ENCODE peak calls at places on chromosome 20, in ten cellular contexts. F is thoracic aorta; M is pancreas; J is CD8-positive, alpha-beta T cell; G is right cardiac atrium; C is left ventricle myocardium inferior; E is mesendoderm; N is lung; T is fibroblast of lung; Z is heart right ventricle. X is an unnamed sample.

GRCh38 chr20:14062786-14063185 is 67.5 kb downstream of the MACROD2 start:
- DNase-seq in G (no peak), T (peak), J (no peak), F (no peak), M (no peak), N (no peak), C (no peak), Z (no peak), E (no peak), X (no peak)

GRCh38 chr20:38875170-38875993 is 50.8 kb upstream of the FAM83D start:
- DNase-seq in J (peak), T (no peak), E (peak), C (no peak), F (no peak), N (no peak), M (no peak), Z (no peak), G (peak), X (no peak)

GRCh38 chr20:14963262-14963663 is 625.9 kb upstream of the FLRT3 start:
- DNase-seq in G (no peak), E (peak), T (peak), M (no peak), C (no peak), J (no peak), Z (no peak), F (no peak), N (no peak), X (no peak)

GRCh38 chr20:21693322-21693721 is 12.1 kb upstream of the PAX1 start:
- DNase-seq in T (no peak), M (no peak), Z (no peak), E (peak), F (no peak), G (no peak), J (no peak), C (no peak), N (no peak), X (peak)

GRCh38 chr20:35093245-35093884 is 758 bp upstream of the TRPC4AP start:
- DNase-seq in M (no peak), N (no peak), E (no peak), T (peak), F (no peak), Z (no peak), J (no peak), G (no peak), C (no peak), X (no peak)

GRCh38 chr20:24379116-24379927 is 90.1 kb upstream of the SYNDIG1 start:
- DNase-seq in Z (peak), G (peak), E (peak), N (peak), J (no peak), C (peak), T (peak), F (no peak), M (no peak), X (no peak)

GRCh38 chr20:38435555-38435939 is 419 bp upstream of the SNHG17 start:
- DNase-seq in Z (no peak), E (peak), F (no peak), G (no peak), T (peak), J (no peak), M (no peak), C (no peak), N (no peak), X (no peak)

GRCh38 chr20:13119583-13119982 is 101.5 kb upstream of the ISM1 start:
- DNase-seq in M (peak), J (peak), F (no peak), C (no peak), Z (no peak), N (peak), T (peak), G (no peak), E (peak), X (no peak)

GRCh38 chr20:5510446-5510845 is 193.7 kb upstream of the PROKR2 start:
- DNase-seq in J (no peak), C (no peak), Z (no peak), G (no peak), N (no peak), F (no peak), T (no peak), M (no peak), E (peak), X (no peak)

GRCh38 chr20:61696181-61696735 is 369.4 kb downstream of the TAF4 start:
- DNase-seq in J (no peak), T (no peak), Z (no peak), G (no peak), N (no peak), E (no peak), C (no peak), M (no peak), F (no peak), X (no peak)

DNA sequence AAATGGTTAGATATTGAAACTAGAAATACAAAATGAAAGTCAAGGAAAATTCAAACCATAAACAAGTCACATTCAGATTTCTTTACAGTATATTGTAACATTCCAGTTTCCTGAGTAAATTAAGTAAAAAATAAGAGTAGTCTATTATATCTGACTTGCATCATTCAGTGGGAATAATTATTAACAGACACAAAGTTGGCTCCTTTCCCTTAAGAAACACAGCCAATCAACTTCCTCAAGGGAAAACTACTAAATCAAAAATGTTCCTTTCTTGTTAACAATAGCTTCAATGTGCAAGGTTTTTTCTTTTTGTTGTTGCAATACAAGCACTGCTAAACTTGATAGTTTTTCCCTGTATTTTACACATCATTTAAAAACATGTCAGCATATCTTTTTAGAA is 33.2 kb downstream of the DNAAF9 start:
- DNase-seq in C (no peak), T (no peak), E (no peak), F (no peak), J (no peak), M (no peak), G (no peak), N (no peak), Z (no peak), X (no peak)
- H3K27ac ChIP-seq in C (peak), T (no peak), E (no peak), F (no peak), J (no peak), M (no peak), G (no peak), N (no peak), Z (no peak), X (no peak)

DNA sequence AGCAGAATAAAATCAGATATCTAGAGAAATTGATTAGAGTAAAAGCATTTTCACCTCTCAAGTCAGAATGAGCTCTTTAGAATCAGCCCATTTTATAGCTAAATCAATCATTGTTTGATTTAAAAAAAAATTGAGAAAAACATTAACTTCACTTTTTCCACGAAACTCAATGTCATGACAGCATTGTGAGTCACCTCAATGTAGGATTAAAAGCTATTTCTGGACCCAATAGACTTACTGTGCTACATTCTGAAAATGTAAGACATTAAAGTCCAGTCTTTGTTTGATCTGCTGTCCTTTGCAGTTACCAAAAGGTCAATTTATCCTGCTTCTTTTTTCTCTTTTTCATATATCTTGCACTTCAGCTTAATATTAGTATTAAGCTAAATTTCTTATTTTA is 519.4 kb upstream of the ZNF337 start:
- DNase-seq in M (no peak), Z (no peak), C (no peak), T (peak), F (no peak), G (no peak), E (no peak), J (no peak), N (no peak), X (no peak)
- H3K27ac ChIP-seq in M (no peak), Z (no peak), C (no peak), T (no peak), F (no peak), G (no peak), E (no peak), J (no peak), N (no peak), X (no peak)

GRCh38 chr20:53735536-53736050 is 142.0 kb upstream of the ZNF217 start:
- DNase-seq in Z (no peak), G (no peak), E (no peak), N (no peak), T (peak), F (no peak), C (no peak), J (no peak), M (no peak), X (no peak)
- H3K27ac ChIP-seq in Z (no peak), G (peak), E (no peak), N (no peak), T (no peak), F (no peak), C (peak), J (no peak), M (peak), X (no peak)

DNA sequence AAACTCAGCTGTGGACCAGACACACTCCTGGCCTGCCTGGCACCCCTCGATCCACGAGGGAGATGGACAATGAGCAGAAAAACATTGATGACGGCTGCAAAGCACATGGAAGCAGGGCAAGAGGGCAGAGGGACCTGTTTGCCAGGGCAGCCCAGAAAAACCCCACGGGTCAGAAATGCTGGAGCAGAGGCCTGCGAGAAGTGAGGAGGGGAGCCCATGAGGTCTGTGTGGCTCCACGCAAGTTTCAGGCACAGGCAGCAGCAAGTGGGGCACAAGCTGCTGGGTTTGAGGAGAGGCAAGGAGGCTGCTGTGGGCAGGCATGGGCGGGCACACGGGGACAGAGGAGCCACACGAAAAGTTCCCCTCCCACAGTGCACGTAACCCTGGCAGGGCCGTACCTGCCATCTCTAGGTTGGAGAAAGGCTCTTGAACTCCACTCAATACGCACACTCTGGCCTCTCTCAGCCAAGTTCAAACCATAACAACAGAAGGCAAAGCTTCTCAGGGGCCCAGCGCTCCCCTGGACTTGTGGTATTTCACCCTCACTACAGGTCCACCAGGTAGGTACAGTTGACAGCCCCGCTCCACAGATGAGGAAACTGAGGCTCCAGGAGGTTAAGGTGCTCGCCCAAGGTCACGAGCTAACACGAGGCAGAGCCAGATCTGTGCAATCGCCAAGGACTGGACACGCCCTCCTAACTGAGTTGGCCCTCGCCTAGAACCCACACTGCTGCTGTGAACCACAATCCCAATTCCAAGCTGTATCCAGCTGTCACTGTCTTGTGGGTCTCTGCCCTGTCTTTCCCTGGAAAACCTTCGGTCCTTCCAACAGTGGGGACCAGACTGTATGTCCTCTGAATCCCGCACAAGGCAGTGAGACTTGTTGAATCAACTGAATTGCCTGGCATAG is 108.2 kb downstream of the NOL4L start:
- DNase-seq in T (no peak), M (peak), G (peak), Z (no peak), N (no peak), J (no peak), E (no peak), C (peak), F (no peak), X (no peak)
- H3K27ac ChIP-seq in T (no peak), M (peak), G (no peak), Z (peak), N (peak), J (no peak), E (no peak), C (peak), F (no peak), X (peak)

GRCh38 chr20:46398963-46399362 is 7.5 kb downstream of the ELMO2 start:
- DNase-seq in J (no peak), N (no peak), E (no peak), G (no peak), F (no peak), Z (no peak), C (no peak), M (no peak), T (no peak), X (no peak)

GRCh38 chr20:46400828-46401477 is 5.5 kb downstream of the ELMO2 start:
- DNase-seq in T (peak), C (no peak), M (no peak), Z (no peak), E (peak), J (peak), G (no peak), F (no peak), N (no peak), X (no peak)

GRCh38 chr20:46400253-46400652 is 6.2 kb downstream of the ELMO2 start:
- DNase-seq in E (peak), G (no peak), F (no peak), T (peak), N (no peak), Z (no peak), M (no peak), C (no peak), J (no peak), X (peak)

GRCh38 chr20:46401478-46401860 is 4.9 kb downstream of the ELMO2 start:
- DNase-seq in C (no peak), E (no peak), N (no peak), F (no peak), J (no peak), M (no peak), T (no peak), Z (no peak), G (no peak), X (no peak)

DNA sequence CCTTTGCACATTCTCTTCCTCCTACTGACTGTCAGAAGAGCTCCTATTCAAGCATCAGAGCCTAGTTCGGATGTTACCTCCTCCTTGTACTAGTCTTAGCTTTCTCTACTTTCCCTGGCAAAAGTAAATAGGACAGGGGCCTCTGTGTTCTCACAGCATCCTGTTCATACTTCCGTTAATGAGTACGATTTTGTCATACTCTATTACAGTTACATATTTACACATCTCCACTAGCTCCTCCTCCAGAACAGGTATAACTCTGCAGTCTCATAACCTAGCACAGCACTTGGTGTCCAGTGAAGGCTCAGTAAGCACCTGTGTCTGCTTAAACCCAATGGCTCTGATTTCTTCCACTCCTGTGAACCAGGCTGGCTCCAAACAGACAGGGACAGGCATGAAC is 7.0 kb downstream of the ELMO2 start:
- DNase-seq in G (no peak), F (no peak), J (no peak), C (no peak), N (no peak), Z (no peak), E (no peak), M (no peak), T (no peak), X (no peak)
- H3K27ac ChIP-seq in G (peak), F (peak), J (no peak), C (peak), N (peak), Z (no peak), E (no peak), M (peak), T (no peak), X (peak)

X was measured in substantia nigra.